ENCODE peak calls at places on chromosomes 3 and 15, in nine cellular contexts. Q is psoas muscle, D is Calu3, T is HL-60, M is fibroblast of the aortic adventitia, C is kidney epithelial cell, J is sigmoid colon, K is ascending aorta, Z is HepG2. A is an unnamed sample.

GRCh38 chr15:63463793-63464192 is 40.6 kb upstream of the USP3 start:
- DNase-seq in C (no peak), Z (no peak), T (no peak), M (no peak), Q (no peak), K (no peak), J (no peak), D (no peak), A (no peak)

GRCh38 chr3:146160964-146161724 is at the start of gene PLOD2:
- DNase-seq in Z (peak), D (peak), T (no peak), C (no peak), K (peak), M (peak), J (peak), Q (peak), A (peak)

GRCh38 chr3:36446230-36446629 is 65.9 kb downstream of the STAC start:
- DNase-seq in D (no peak), Z (no peak), K (no peak), M (no peak), T (no peak), Q (no peak), C (no peak), J (no peak), A (no peak)

GRCh38 chr15:83092309-83092976 is 15.0 kb upstream of the TM6SF1 start:
- DNase-seq in C (no peak), D (no peak), M (peak), T (peak), Z (no peak), J (peak), K (peak), Q (no peak), A (no peak)

GRCh38 chr3:31878231-31878838 is 102.7 kb downstream of the OSBPL10 start:
- DNase-seq in T (no peak), D (no peak), C (no peak), M (peak), J (no peak), K (no peak), Q (no peak), Z (no peak), A (no peak)

GRCh38 chr3:187292631-187293513 is 1.3 kb upstream of the MASP1 start:
- DNase-seq in J (no peak), T (no peak), D (no peak), Q (no peak), Z (no peak), M (peak), K (no peak), C (no peak), A (no peak)

GRCh38 chr3:184757010-184757651 is 45.3 kb upstream of the MAGEF1 start:
- DNase-seq in D (no peak), M (peak), T (no peak), C (no peak), J (peak), Z (no peak), Q (peak), K (no peak), A (no peak)

GRCh38 chr3:104297617-104298016 is 1069.1 kb upstream of the ALCAM start:
- DNase-seq in J (no peak), T (no peak), D (no peak), M (no peak), C (no peak), Z (no peak), K (no peak), Q (no peak), A (no peak)

GRCh38 chr3:141076821-141077571 is 25.8 kb downstream of the SPSB4 start:
- DNase-seq in M (peak), D (no peak), Z (no peak), C (no peak), J (peak), T (no peak), K (no peak), Q (peak), A (peak)

GRCh38 chr15:66725468-66725785 is 23.4 kb downstream of the SMAD6 start:
- DNase-seq in D (no peak), M (no peak), T (no peak), Z (no peak), C (no peak), K (no peak), Q (no peak), J (no peak), A (no peak)

GRCh38 chr3:46905661-46906451 is 28.3 kb downstream of the PTH1R start:
- DNase-seq in K (no peak), C (no peak), Q (peak), T (no peak), D (no peak), Z (no peak), J (peak), M (no peak), A (no peak)

GRCh38 chr3:177729939-177730700 is 532.8 kb upstream of the TBL1XR1 start:
- DNase-seq in Q (peak), M (peak), Z (no peak), D (no peak), T (no peak), K (no peak), C (no peak), J (peak), A (no peak)

GRCh38 chr3:174199696-174200095 is 659.4 kb upstream of the NAALADL2 start:
- DNase-seq in Q (no peak), D (no peak), K (no peak), M (no peak), J (no peak), T (no peak), Z (no peak), C (no peak), A (no peak)

GRCh38 chr3:70963412-70963811 is 620.1 kb downstream of the FOXP1 start:
- DNase-seq in J (no peak), C (no peak), M (no peak), K (no peak), D (no peak), Z (no peak), Q (no peak), T (no peak), A (no peak)

GRCh38 chr3:38168151-38168987 is 3.0 kb downstream of the OXSR1 start:
- DNase-seq in Q (no peak), C (no peak), J (no peak), D (no peak), T (no peak), M (peak), K (no peak), Z (no peak), A (no peak)

GRCh38 chr3:171654809-171655208 is 155.5 kb downstream of the PLD1 start:
- DNase-seq in Z (no peak), K (no peak), Q (peak), J (peak), M (peak), T (no peak), D (no peak), C (no peak), A (peak)

GRCh38 chr3:13852638-13853009 is 27.2 kb downstream of the WNT7A start:
- DNase-seq in C (no peak), Z (no peak), M (no peak), D (peak), K (no peak), J (no peak), T (no peak), Q (no peak), A (no peak)

GRCh38 chr15:71195242-71195641 is 80.0 kb downstream of the THSD4 start:
- DNase-seq in K (no peak), C (no peak), T (no peak), Z (no peak), D (no peak), M (no peak), J (no peak), Q (no peak), A (no peak)

GRCh38 chr3:58093573-58094195 is 85.5 kb downstream of the FLNB start:
- DNase-seq in D (peak), Q (no peak), Z (no peak), J (peak), K (no peak), M (peak), T (no peak), C (no peak), A (no peak)

GRCh38 chr15:96340611-96341464 is 10.3 kb downstream of the NR2F2 start:
- DNase-seq in K (no peak), C (no peak), M (peak), D (no peak), Q (peak), J (peak), T (no peak), Z (no peak), A (no peak)

GRCh38 chr15:52069559-52069958 is 43.0 kb downstream of the BCL2L10 start:
- DNase-seq in D (no peak), M (no peak), Q (no peak), T (no peak), J (no peak), Z (peak), K (no peak), C (no peak), A (no peak)

GRCh38 chr15:26235864-26236263 is 372.7 kb upstream of the ATP10A start:
- DNase-seq in K (no peak), Q (no peak), M (no peak), D (no peak), C (no peak), T (no peak), Z (no peak), J (no peak), A (no peak)

GRCh38 chr15:45660231-45660979 is 25.6 kb downstream of the SQOR start:
- DNase-seq in M (peak), Q (peak), T (no peak), D (peak), K (no peak), Z (no peak), C (no peak), J (peak), A (no peak)

GRCh38 chr3:26271848-26272247 is 350.7 kb upstream of the LRRC3B start:
- DNase-seq in D (no peak), K (no peak), T (no peak), Z (no peak), J (no peak), Q (no peak), C (no peak), M (no peak), A (no peak)

GRCh38 chr3:194619741-194620140 is 13.5 kb downstream of the TMEM44 start:
- DNase-seq in T (no peak), J (no peak), Z (no peak), Q (peak), K (no peak), C (no peak), M (no peak), D (no peak), A (no peak)

GRCh38 chr3:17044844-17045243 is 160.1 kb downstream of the PLCL2 start:
- DNase-seq in C (no peak), K (no peak), Q (no peak), M (no peak), Z (no peak), J (no peak), D (no peak), T (no peak), A (no peak)

GRCh38 chr3:50551293-50552057 is 16.1 kb downstream of the C3orf18 start:
- DNase-seq in D (peak), C (no peak), Q (no peak), K (no peak), Z (no peak), T (no peak), J (no peak), M (no peak), A (no peak)

GRCh38 chr15:63870043-63870394 is 36.3 kb upstream of the HERC1 start:
- DNase-seq in Q (no peak), Z (no peak), D (no peak), M (no peak), K (no peak), T (peak), J (no peak), C (no peak), A (no peak)

GRCh38 chr3:186705882-186706780 is 11.0 kb upstream of the KNG1 start:
- DNase-seq in Z (no peak), K (no peak), J (no peak), Q (no peak), M (no peak), D (no peak), C (no peak), T (no peak), A (no peak)

GRCh38 chr3:12178091-12178820 is 19.5 kb upstream of the TIMP4 start:
- DNase-seq in Q (peak), K (no peak), D (no peak), Z (no peak), J (peak), T (no peak), M (peak), C (no peak), A (no peak)

GRCh38 chr3:129112308-129113052 is 9.1 kb downstream of the RAB43 start:
- DNase-seq in Z (peak), C (peak), M (peak), T (no peak), J (no peak), Q (no peak), K (no peak), D (no peak), A (no peak)

GRCh38 chr3:76638006-76638405 is 401.9 kb upstream of the ROBO2 start:
- DNase-seq in J (no peak), T (no peak), M (no peak), K (no peak), C (no peak), D (no peak), Q (no peak), Z (no peak), A (no peak)

GRCh38 chr15:99732711-99733267 is 448 bp downstream of the LYSMD4 start:
- DNase-seq in Q (peak), J (peak), D (peak), K (no peak), T (peak), Z (no peak), M (no peak), C (no peak), A (no peak)

GRCh38 chr3:112802338-112802737 is 44.3 kb downstream of the CD200R1L start:
- DNase-seq in J (no peak), T (no peak), C (no peak), Q (no peak), Z (no peak), K (no peak), D (no peak), M (no peak), A (no peak)

GRCh38 chr15:90594297-90594696 is 64.6 kb downstream of the CRTC3 start:
- DNase-seq in Q (peak), T (no peak), J (peak), D (peak), Z (no peak), C (peak), M (peak), K (peak), A (peak)

GRCh38 chr3:101124125-101124524 is 130.9 kb upstream of the ABI3BP start:
- DNase-seq in D (no peak), Z (no peak), T (no peak), Q (no peak), K (no peak), M (no peak), J (no peak), C (no peak), A (no peak)

GRCh38 chr3:15948403-15948802 is 150.6 kb upstream of the ANKRD28 start:
- DNase-seq in K (no peak), J (no peak), Z (no peak), T (no peak), Q (no peak), C (no peak), M (no peak), D (no peak), A (no peak)

DNA sequence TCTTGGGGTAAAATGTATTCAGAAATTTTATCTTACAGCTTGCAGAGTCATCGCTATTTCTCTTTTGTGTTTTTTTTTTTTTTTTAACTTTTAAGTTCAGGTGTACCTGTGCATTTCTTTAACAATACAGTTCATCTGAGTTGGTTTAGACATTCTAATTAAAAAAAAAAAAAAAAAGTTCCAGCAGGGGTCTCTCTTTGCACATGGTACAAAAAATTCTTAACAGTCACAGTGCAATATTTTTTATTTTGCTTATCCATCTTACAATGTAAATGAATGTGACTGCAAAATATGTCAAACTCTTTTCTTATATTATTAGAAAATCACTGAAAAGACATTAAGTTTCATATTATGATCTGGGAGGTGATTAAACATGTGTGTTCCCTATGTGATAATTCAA is 47.5 kb upstream of the SLC9A9 start:
- DNase-seq in Q (no peak), C (no peak), Z (no peak), T (no peak), D (no peak), J (no peak), K (no peak), M (peak), A (no peak)
- TF ChIP-seq CTCF in Q (peak), C (peak), Z (no peak), T (no peak), D (peak), J (no peak), K (peak), M (peak), A (no peak)

DNA sequence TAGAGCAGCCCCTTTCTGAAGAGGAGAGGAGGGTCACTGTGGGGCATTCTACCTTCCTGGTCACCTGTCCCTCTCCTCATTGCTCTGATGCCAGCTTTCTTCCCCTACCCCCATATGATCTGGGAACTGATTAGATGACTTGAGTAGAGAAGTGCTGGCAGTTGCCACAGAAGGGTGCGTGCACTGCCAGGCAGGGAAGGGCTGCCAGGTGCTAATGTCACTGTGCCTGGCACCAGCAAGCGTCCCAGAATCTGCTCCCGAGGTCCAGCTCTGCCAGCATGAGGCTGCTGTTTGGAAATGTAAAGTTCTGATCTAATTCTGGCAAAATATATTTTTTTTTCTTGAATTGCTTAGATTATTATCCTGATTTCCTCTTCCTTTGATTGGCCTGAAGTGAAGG is 52.8 kb downstream of the PPM1L start:
- DNase-seq in T (no peak), J (peak), C (no peak), Z (no peak), K (no peak), Q (peak), M (no peak), D (no peak), A (no peak)
- TF ChIP-seq CTCF in T (no peak), J (no peak), C (no peak), Z (no peak), K (no peak), Q (no peak), M (no peak), D (no peak), A (no peak)

DNA sequence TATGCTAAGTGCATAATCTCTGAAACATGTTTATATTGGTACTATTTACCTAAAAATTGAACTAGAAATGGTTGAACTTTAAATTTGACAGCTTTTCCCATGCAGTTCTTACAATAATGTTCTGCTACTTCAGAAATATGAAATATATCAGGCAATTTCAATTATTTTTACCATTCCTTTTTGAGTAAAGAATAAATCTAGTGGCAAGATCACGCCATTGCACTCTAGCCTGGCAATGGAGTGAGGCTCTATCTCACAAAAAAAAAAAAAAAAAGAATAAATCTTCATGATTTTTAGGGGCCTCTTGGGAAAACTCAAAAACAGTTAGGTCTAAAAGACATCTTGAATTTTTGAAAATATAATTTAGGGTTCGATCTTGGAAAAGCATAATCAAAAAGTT is 10.6 kb upstream of the DNAAF4 start:
- DNase-seq in K (no peak), M (peak), Z (no peak), C (no peak), D (no peak), J (no peak), Q (no peak), T (no peak), A (no peak)
- TF ChIP-seq CTCF in K (no peak), M (peak), Z (no peak), C (peak), D (no peak), J (no peak), Q (peak), T (no peak), A (no peak)

GRCh38 chr15:94671845-94672524 is 440.6 kb downstream of the MCTP2 start:
- DNase-seq in J (peak), K (no peak), M (no peak), Q (no peak), Z (no peak), C (no peak), T (no peak), D (no peak), A (no peak)
- TF ChIP-seq CTCF in J (no peak), K (no peak), M (no peak), Q (no peak), Z (no peak), C (no peak), T (no peak), D (no peak), A (no peak)

GRCh38 chr3:153210660-153211059 is 48.6 kb downstream of the RAP2B start:
- DNase-seq in C (no peak), M (peak), Q (no peak), T (peak), D (no peak), J (no peak), K (no peak), Z (no peak), A (no peak)

GRCh38 chr3:153209596-153209995 is 47.6 kb downstream of the RAP2B start:
- DNase-seq in T (peak), D (peak), K (peak), Q (peak), Z (no peak), M (peak), J (no peak), C (peak), A (peak)

GRCh38 chr3:153215971-153216370 is 53.9 kb downstream of the RAP2B start:
- DNase-seq in Q (no peak), C (no peak), J (no peak), Z (no peak), M (peak), D (no peak), K (no peak), T (no peak), A (no peak)

GRCh38 chr3:153215497-153215896 is 53.5 kb downstream of the RAP2B start:
- DNase-seq in J (no peak), C (no peak), Z (no peak), D (no peak), Q (no peak), K (no peak), T (no peak), M (no peak), A (no peak)

GRCh38 chr3:153210116-153210515 is 48.1 kb downstream of the RAP2B start:
- DNase-seq in J (no peak), K (no peak), T (peak), D (no peak), M (peak), Q (no peak), C (no peak), Z (no peak), A (no peak)
- TF ChIP-seq CTCF in J (no peak), K (no peak), T (no peak), D (no peak), M (peak), Q (no peak), C (no peak), Z (no peak), A (no peak)

DNA sequence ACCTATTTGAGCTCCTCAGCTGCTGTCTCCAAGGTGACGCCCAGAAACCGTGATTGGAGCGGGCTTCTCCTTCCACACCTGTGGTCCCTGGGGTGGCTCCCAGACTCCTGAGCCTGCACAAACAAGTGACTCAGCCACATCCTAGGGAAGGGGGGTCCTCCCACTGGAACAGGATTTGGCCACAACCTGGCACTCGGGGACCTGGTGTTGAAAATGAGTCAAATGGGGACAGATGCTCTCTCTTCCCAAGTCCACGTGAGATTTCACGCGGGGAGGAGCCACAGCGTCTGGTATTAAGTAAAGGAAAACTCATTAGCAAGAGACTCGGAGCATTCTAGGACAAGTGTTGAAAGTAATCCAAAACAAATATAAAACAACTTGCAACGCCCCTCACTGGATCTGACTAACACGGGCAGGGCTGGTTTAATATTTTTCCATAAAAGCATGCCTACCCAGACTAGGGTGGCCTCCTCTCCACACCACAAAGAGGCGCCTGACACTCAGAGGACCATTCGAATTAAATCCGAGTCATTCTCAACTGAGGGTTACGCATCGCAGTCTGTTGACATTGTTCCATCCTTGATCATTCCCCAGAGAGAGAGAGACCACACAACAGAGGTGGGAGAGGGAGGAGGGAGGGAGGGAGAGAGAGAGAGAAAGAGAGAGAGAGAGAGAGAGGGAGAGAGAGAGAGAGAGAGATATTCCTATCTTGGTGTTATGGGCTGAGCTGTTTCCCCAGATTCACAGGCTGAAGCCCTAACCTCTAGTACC is 74.4 kb downstream of the MGLL start:
- DNase-seq in Z (no peak), T (no peak), J (peak), C (peak), M (peak), D (peak), Q (peak), K (peak), A (peak)
- TF ChIP-seq CTCF in Z (no peak), T (no peak), J (no peak), C (peak), M (peak), D (no peak), Q (no peak), K (peak), A (no peak)

A was measured in thoracic aorta.